ENCODE peak calls at places on chromosomes 16 and 17, in four cellular contexts. H is A549, C is K562, L is HepG2. F is an unnamed sample.

GRCh38 chr17:60679287-60679686 is 1.6 kb downstream of the BCAS3 start:
- DNase-seq in H (no peak), C (no peak), L (no peak), F (no peak)

GRCh38 chr16:61432421-61432820 is 603.8 kb downstream of the CDH8 start:
- DNase-seq in H (no peak), C (no peak), L (no peak), F (no peak)

GRCh38 chr17:72591500-72592241 is 470.9 kb downstream of the SOX9 start:
- DNase-seq in H (no peak), C (no peak), L (peak; percentile 28), F (no peak)

GRCh38 chr16:4693956-4694663 is 748 bp downstream of the NUDT16L1 start:
- DNase-seq in H (no peak), C (peak; percentile 74), L (no peak), F (peak; percentile 28)

GRCh38 chr16:8523932-8524331 is 66.4 kb downstream of the TMEM114 start:
- DNase-seq in H (no peak), C (no peak), L (no peak), F (no peak)

GRCh38 chr17:20009052-20009301 is 182 bp upstream of the SPECC1 start:
- DNase-seq in H (no peak), C (no peak), L (no peak), F (no peak)

GRCh38 chr17:48335858-48336500 is 94.0 kb downstream of the SKAP1 start:
- DNase-seq in H (peak; percentile 68), C (peak; percentile 37), L (peak; percentile 42), F (peak; percentile 87)

GRCh38 chr17:6170349-6170748 is 100.2 kb downstream of the WSCD1 start:
- DNase-seq in H (no peak), C (no peak), L (no peak), F (no peak)

GRCh38 chr17:45948498-45948880 is 50.6 kb upstream of the STH start:
- DNase-seq in H (no peak), C (no peak), L (no peak), F (no peak)

GRCh38 chr16:68951991-68952877 is 108.9 kb downstream of the TANGO6 start:
- DNase-seq in H (no peak), C (no peak), L (no peak), F (peak; percentile 29)

GRCh38 chr17:36611345-36612072 is 10.1 kb downstream of the MRM1 start:
- DNase-seq in H (peak; percentile 61), C (peak; percentile 64), L (no peak), F (no peak)

GRCh38 chr17:767076-767475 is 15.0 kb downstream of the GLOD4 start:
- DNase-seq in H (no peak), C (no peak), L (no peak), F (no peak)

GRCh38 chr16:86569843-86570447 is 3.3 kb downstream of the FOXC2 start:
- DNase-seq in H (no peak), C (no peak), L (no peak), F (peak; percentile 29)

GRCh38 chr17:42077770-42078169 is 20.5 kb downstream of the ZNF385C start:
- DNase-seq in H (no peak), C (no peak), L (no peak), F (no peak)

GRCh38 chr17:72761893-72762622 is 330.4 kb downstream of the SLC39A11 start:
- DNase-seq in H (no peak), C (peak; percentile 28), L (no peak), F (no peak)

GRCh38 chr17:21689604-21690003 is 2.7 kb upstream of the KCNJ18 start:
- DNase-seq in H (peak; percentile 68), C (no peak), L (no peak), F (peak; percentile 34)

GRCh38 chr17:55072910-55073309 is 104.3 kb downstream of the STXBP4 start:
- DNase-seq in H (no peak), C (no peak), L (no peak), F (peak; percentile 12)

GRCh38 chr17:82900741-82901140 is 60.9 kb upstream of the ZNF750 start:
- DNase-seq in H (no peak), C (no peak), L (no peak), F (no peak)

GRCh38 chr17:64214950-64215349 is 48.1 kb downstream of the TEX2 start:
- DNase-seq in H (no peak), C (no peak), L (no peak), F (no peak)

GRCh38 chr17:16243811-16244567 is 27.0 kb downstream of the PIGL start:
- DNase-seq in H (no peak), C (peak; percentile 61), L (peak; percentile 26), F (no peak)

GRCh38 chr16:88703486-88704309 is 2.5 kb downstream of the RNF166 start:
- DNase-seq in H (no peak), C (no peak), L (no peak), F (peak; percentile 59)

GRCh38 chr16:72961863-72962262 is 86.1 kb downstream of the ZFHX3 start:
- DNase-seq in H (no peak), C (no peak), L (no peak), F (no peak)

GRCh38 chr17:78759203-78759968 is 22.7 kb downstream of the CYTH1 start:
- DNase-seq in H (no peak), C (no peak), L (no peak), F (peak; percentile 46)

GRCh38 chr17:64236827-64237403 is 26.1 kb downstream of the TEX2 start:
- DNase-seq in H (peak; percentile 15), C (no peak), L (peak; percentile 37), F (peak; percentile 36)

GRCh38 chr17:43940630-43941029 is 1.6 kb downstream of the PPY start:
- DNase-seq in H (peak; percentile 58), C (peak; percentile 55), L (peak; percentile 73), F (peak; percentile 16)

GRCh38 chr16:67864594-67864993 is 8.3 kb upstream of the EDC4 start:
- DNase-seq in H (no peak), C (no peak), L (no peak), F (no peak)

GRCh38 chr16:67861877-67862276 is 11.0 kb upstream of the EDC4 start:
- DNase-seq in H (no peak), C (no peak), L (no peak), F (no peak)

GRCh38 chr16:67868290-67868689 is 4.6 kb upstream of the EDC4 start:
- DNase-seq in H (no peak), C (no peak), L (no peak), F (no peak)

GRCh38 chr16:67862623-67863583 is 9.9 kb upstream of the EDC4 start:
- DNase-seq in H (no peak), C (no peak), L (no peak), F (no peak)

DNA sequence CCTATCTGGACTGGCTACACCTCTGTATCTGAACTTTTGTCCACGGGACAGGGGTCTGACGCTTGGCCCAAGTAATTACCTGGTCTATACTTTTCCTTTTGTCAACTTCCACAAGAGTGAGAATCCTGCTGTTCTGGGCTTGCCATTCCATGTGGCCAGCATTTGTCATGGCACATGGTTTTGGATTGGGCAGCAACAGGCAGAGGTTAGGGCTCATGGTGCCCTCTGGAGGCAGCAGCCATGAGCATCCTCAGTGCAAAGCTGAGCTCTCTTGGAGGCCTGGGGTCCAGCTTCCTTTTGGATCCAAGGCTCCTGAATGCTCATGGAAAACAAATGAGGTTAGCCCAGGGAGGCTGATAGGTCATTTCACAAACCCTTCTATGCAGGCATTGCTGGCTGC is 7.5 kb upstream of the EDC4 start:
- DNase-seq in H (peak; percentile 72), C (no peak), L (peak; percentile 68), F (peak; percentile 40)
- TF ChIP-seq CTCF in H (peak; percentile 36), C (peak; percentile 67), L (peak; percentile 84), F (peak; percentile 30)

GRCh38 chr17:76415786-76416185 is 31.4 kb downstream of the SPHK1 start:
- DNase-seq in H (no peak), C (no peak), L (no peak), F (no peak)

GRCh38 chr17:76416447-76416846 is 32.0 kb downstream of the SPHK1 start:
- DNase-seq in H (no peak), C (no peak), L (no peak), F (no peak)

GRCh38 chr17:76414334-76415295 is 30.2 kb downstream of the SPHK1 start:
- DNase-seq in H (no peak), C (peak; percentile 91), L (no peak), F (peak; percentile 44)

GRCh38 chr17:76417499-76418143 is 33.2 kb downstream of the SPHK1 start:
- DNase-seq in H (no peak), C (peak; percentile 51), L (no peak), F (no peak)

DNA sequence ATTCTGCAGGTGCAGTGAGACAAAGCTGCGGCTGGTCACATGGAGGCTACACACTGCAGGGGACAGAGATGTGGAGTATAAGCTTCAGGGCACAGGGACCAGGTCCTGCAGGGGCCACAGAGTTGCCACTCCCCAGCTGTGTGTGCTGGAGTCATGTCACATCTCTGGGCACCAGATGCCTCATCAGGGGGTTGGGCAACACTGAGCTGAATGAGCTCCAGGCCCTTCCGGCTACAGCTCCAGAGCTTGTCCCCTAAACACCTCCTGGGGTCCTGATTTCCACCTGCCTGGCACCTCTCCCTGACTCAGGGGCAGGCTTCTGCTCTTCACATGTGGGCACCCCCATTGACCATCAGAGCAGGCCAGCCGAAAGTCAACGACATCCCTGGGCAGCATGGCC is 32.5 kb downstream of the SPHK1 start:
- DNase-seq in H (no peak), C (no peak), L (no peak), F (no peak)
- TF ChIP-seq JUN in H (no peak), C (no peak), L (no peak), F (no peak)

DNA sequence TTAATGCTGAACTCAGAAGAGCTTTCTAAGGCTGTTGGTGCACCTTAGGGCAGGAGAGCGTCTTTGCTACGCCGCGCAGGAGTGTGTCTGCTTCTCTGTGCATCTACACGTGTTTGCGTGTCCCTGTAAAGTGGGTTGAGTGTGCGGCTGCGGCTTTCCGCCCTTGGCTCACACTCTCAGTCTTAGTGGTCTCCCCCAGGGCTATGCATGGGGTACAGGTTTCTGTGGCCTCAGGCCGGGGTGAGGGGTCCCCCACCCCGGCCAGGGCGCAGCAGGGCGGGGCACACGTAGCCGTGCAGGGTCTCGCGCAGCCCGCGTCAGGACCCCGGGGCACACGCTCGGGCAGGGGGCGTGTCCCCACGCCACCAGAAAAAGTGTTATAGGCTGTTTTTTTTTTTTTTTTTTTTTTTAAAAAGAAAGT is 710 bp upstream of the TENT4B start:
- DNase-seq in H (peak; percentile 56), C (no peak), L (no peak), F (no peak)
- TF ChIP-seq MYC in H (no peak), C (no peak), L (no peak), F (peak; percentile 29)

GRCh38 chr16:19166500-19166899 is 1.5 kb upstream of the SYT17 start:
- DNase-seq in H (peak; percentile 27), C (peak; percentile 11), L (no peak), F (no peak)

GRCh38 chr16:19169081-19169639 is 1.1 kb downstream of the SYT17 start:
- DNase-seq in H (no peak), C (no peak), L (no peak), F (no peak)

GRCh38 chr16:19167710-19168172 is 299 bp upstream of the SYT17 start:
- DNase-seq in H (peak; percentile 90), C (peak; percentile 72), L (peak; percentile 60), F (peak; percentile 65)

GRCh38 chr16:19170043-19170655 is 2.1 kb downstream of the SYT17 start:
- DNase-seq in H (no peak), C (no peak), L (no peak), F (no peak)

GRCh38 chr16:19168173-19169080 is at the start of gene SYT17:
- DNase-seq in H (peak; percentile 38), C (no peak), L (no peak), F (no peak)
- TF ChIP-seq CTCF in H (no peak), C (no peak), L (peak; percentile 4), F (no peak)

GRCh38 chr16:82094942-82095540 is 60.0 kb downstream of the HSD17B2 start:
- DNase-seq in H (no peak), C (no peak), L (no peak), F (no peak)
- TF ChIP-seq JUN in H (no peak), C (no peak), L (no peak), F (no peak)